ENCODE peak calls at places on chromosomes 5 and 9, in four cellular contexts. One of them, this sample, is unnamed.

GRCh38 chr5:59115345-59115744 is 532.5 kb downstream of the RAB3C start:
- DNase-seq in Peyer's patch: no peak
- DNase-seq in GM12891: no peak
- DNase-seq in GM12878: no peak
- DNase-seq in this sample: no peak

GRCh38 chr5:139708877-139709586 is 60.9 kb downstream of the CXXC5 start:
- DNase-seq in Peyer's patch: no peak
- DNase-seq in GM12891: no peak
- DNase-seq in GM12878: no peak
- DNase-seq in this sample: no peak

GRCh38 chr9:77015291-77016048 is 4.0 kb upstream of the FOXB2 start:
- DNase-seq in Peyer's patch: no peak
- DNase-seq in GM12891: no peak
- DNase-seq in GM12878: no peak
- DNase-seq in this sample: no peak

GRCh38 chr9:115981011-115981410 is 172.6 kb upstream of the PAPPA start:
- DNase-seq in Peyer's patch: no peak
- DNase-seq in GM12891: no peak
- DNase-seq in GM12878: no peak
- DNase-seq in this sample: no peak

GRCh38 chr9:69104830-69105527 is 69.1 kb upstream of the TJP2 start:
- DNase-seq in Peyer's patch: peak
- DNase-seq in GM12891: no peak
- DNase-seq in GM12878: no peak
- DNase-seq in this sample: peak

GRCh38 chr9:70055867-70056266 is 12.2 kb downstream of the MAMDC2 start:
- DNase-seq in Peyer's patch: no peak
- DNase-seq in GM12891: no peak
- DNase-seq in GM12878: no peak
- DNase-seq in this sample: no peak

GRCh38 chr5:159301351-159301911 is 28.9 kb downstream of the IL12B start:
- DNase-seq in Peyer's patch: no peak
- DNase-seq in GM12891: no peak
- DNase-seq in GM12878: no peak
- DNase-seq in this sample: no peak

GRCh38 chr5:174446988-174447387 is 277.4 kb upstream of the MSX2 start:
- DNase-seq in Peyer's patch: no peak
- DNase-seq in GM12891: no peak
- DNase-seq in GM12878: no peak
- DNase-seq in this sample: no peak

GRCh38 chr5:69415584-69415958 is 655 bp downstream of the MARVELD2 start:
- DNase-seq in Peyer's patch: peak
- DNase-seq in GM12891: no peak
- DNase-seq in GM12878: no peak
- DNase-seq in this sample: peak

GRCh38 chr5:32805966-32806626 is 95.0 kb downstream of the NPR3 start:
- DNase-seq in Peyer's patch: no peak
- DNase-seq in GM12891: no peak
- DNase-seq in GM12878: no peak
- DNase-seq in this sample: no peak

GRCh38 chr9:93128715-93129224 is 5.3 kb downstream of the NINJ1 start:
- DNase-seq in Peyer's patch: no peak
- DNase-seq in GM12891: no peak
- DNase-seq in GM12878: no peak
- DNase-seq in this sample: no peak

GRCh38 chr9:93129691-93130500 is 4.2 kb downstream of the NINJ1 start:
- DNase-seq in Peyer's patch: no peak
- DNase-seq in GM12891: no peak
- DNase-seq in GM12878: no peak
- DNase-seq in this sample: no peak

GRCh38 chr9:93128011-93128714 is 5.9 kb downstream of the NINJ1 start:
- DNase-seq in Peyer's patch: no peak
- DNase-seq in GM12891: no peak
- DNase-seq in GM12878: no peak
- DNase-seq in this sample: no peak

GRCh38 chr9:93130861-93131481 is 3.1 kb downstream of the NINJ1 start:
- DNase-seq in Peyer's patch: no peak
- DNase-seq in GM12891: no peak
- DNase-seq in GM12878: no peak
- DNase-seq in this sample: no peak

DNA sequence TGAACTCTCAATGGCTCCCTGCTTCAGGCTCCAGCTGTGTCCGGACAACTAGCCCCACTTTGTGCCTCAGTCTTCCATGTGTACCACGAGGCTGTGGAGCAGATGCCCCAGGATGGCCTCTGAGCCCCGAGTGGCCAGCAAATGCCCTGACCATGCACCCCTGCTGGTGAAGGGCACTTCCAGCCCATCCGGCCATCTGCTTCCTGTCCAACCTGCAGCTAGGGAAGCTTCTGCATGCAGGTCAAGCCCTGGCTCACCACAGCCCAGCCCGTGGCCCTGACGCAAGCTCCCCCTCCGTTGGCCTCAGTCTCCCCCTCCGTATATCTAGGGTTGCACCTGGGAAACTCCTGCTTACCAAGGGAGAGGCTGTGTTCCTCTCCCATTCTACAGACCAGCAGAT is 4.8 kb downstream of the NINJ1 start:
- DNase-seq in Peyer's patch: no peak
- DNase-seq in GM12891: no peak
- DNase-seq in GM12878: no peak
- DNase-seq in this sample: no peak
- TF ChIP-seq POLR2A in Peyer's patch: no peak
- TF ChIP-seq POLR2A in GM12891: no peak
- TF ChIP-seq POLR2A in GM12878: no peak
- TF ChIP-seq POLR2A in this sample: no peak

GRCh38 chr9:33162721-33163311 is 4.3 kb downstream of the B4GALT1 start:
- DNase-seq in Peyer's patch: no peak
- DNase-seq in GM12891: no peak
- DNase-seq in GM12878: no peak
- DNase-seq in this sample: peak
- TF ChIP-seq POLR2A in Peyer's patch: no peak
- TF ChIP-seq POLR2A in GM12891: no peak
- TF ChIP-seq POLR2A in GM12878: no peak
- TF ChIP-seq POLR2A in this sample: peak

DNA sequence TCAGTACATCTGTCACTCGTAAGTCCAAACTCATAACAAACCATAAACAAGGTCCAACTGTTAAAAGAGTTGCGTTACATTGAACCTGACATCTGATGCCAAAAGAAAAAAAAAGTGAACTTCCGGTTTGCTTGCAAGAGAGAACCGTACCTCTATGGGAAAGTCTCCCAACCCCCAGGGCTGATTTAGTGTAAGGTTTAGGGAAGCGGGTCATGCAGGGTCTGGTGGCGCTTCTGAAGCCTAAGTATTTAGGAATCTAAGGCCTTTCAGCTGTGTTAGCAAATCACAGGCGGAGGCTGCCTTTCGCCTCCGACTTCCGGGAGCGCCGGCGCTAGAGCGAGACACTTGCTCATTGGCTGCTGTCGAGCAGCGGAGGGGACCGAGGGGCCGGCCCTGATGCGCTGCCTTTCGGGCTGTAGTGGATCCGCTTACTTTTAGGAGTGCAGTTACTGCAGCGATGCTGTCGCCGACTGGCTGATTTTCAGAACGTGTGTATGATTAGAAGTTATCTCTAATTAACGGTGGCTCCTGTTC is 12.0 kb upstream of the GNPDA1 start:
- DNase-seq in Peyer's patch: peak
- DNase-seq in GM12891: peak
- DNase-seq in GM12878: peak
- DNase-seq in this sample: peak
- TF ChIP-seq POLR2A in Peyer's patch: no peak
- TF ChIP-seq POLR2A in GM12891: no peak
- TF ChIP-seq POLR2A in GM12878: no peak
- TF ChIP-seq POLR2A in this sample: no peak

GRCh38 chr9:129494113-129494789 is 126.7 kb downstream of the C9orf50 start:
- DNase-seq in Peyer's patch: no peak
- DNase-seq in GM12891: no peak
- DNase-seq in GM12878: no peak
- DNase-seq in this sample: peak

GRCh38 chr9:129497064-129497836 is 123.7 kb downstream of the C9orf50 start:
- DNase-seq in Peyer's patch: no peak
- DNase-seq in GM12891: no peak
- DNase-seq in GM12878: no peak
- DNase-seq in this sample: no peak

GRCh38 chr9:129497837-129498450 is 123.0 kb downstream of the C9orf50 start:
- DNase-seq in Peyer's patch: no peak
- DNase-seq in GM12891: no peak
- DNase-seq in GM12878: no peak
- DNase-seq in this sample: no peak

GRCh38 chr9:129495422-129496186 is 125.3 kb downstream of the C9orf50 start:
- DNase-seq in Peyer's patch: peak
- DNase-seq in GM12891: peak
- DNase-seq in GM12878: no peak
- DNase-seq in this sample: peak

GRCh38 chr9:129496187-129497063 is 124.5 kb downstream of the C9orf50 start:
- DNase-seq in Peyer's patch: peak
- DNase-seq in GM12891: no peak
- DNase-seq in GM12878: no peak
- DNase-seq in this sample: peak
- TF ChIP-seq POLR2A in Peyer's patch: no peak
- TF ChIP-seq POLR2A in GM12891: no peak
- TF ChIP-seq POLR2A in GM12878: no peak
- TF ChIP-seq POLR2A in this sample: peak